ENCODE peak calls at places on chromosomes 3 and 15, in ten cellular contexts. One of them, this sample, is unnamed.
A peak's percentile ranks its signal among the peaks of the same experiment; 100 is the strongest.

GRCh38 chr15:78680416-78681068 is 39.5 kb upstream of the CHRNB4 start:
- DNase-seq in cardiac muscle cell: no peak
- DNase-seq in breast epithelium: no peak
- DNase-seq in spleen: peak; percentile 71
- DNase-seq in heart left ventricle: no peak
- DNase-seq in SJSA1: peak; percentile 30
- DNase-seq in neural progenitor cell: no peak
- DNase-seq in CD4-positive, alpha-beta memory T cell: no peak
- DNase-seq in mesendoderm: no peak
- DNase-seq in thyroid gland: no peak
- DNase-seq in this sample: peak; percentile 10

GRCh38 chr3:38829404-38829803 is 13.4 kb upstream of the SCN10A start:
- DNase-seq in thyroid gland: no peak
- DNase-seq in breast epithelium: no peak
- DNase-seq in CD4-positive, alpha-beta memory T cell: no peak
- DNase-seq in mesendoderm: no peak
- DNase-seq in SJSA1: peak; percentile 70
- DNase-seq in cardiac muscle cell: no peak
- DNase-seq in heart left ventricle: no peak
- DNase-seq in spleen: no peak
- DNase-seq in neural progenitor cell: no peak
- DNase-seq in this sample: no peak

GRCh38 chr3:45890405-45890804 is 4.1 kb downstream of the CCR9 start:
- DNase-seq in spleen: no peak
- DNase-seq in thyroid gland: peak; percentile 81
- DNase-seq in cardiac muscle cell: peak; percentile 60
- DNase-seq in mesendoderm: no peak
- DNase-seq in CD4-positive, alpha-beta memory T cell: no peak
- DNase-seq in heart left ventricle: no peak
- DNase-seq in SJSA1: no peak
- DNase-seq in neural progenitor cell: no peak
- DNase-seq in breast epithelium: no peak
- DNase-seq in this sample: no peak

GRCh38 chr15:78223396-78224023 is 10.9 kb downstream of the ACSBG1 start:
- DNase-seq in heart left ventricle: peak; percentile 42
- DNase-seq in neural progenitor cell: no peak
- DNase-seq in cardiac muscle cell: peak; percentile 51
- DNase-seq in CD4-positive, alpha-beta memory T cell: no peak
- DNase-seq in spleen: peak; percentile 12
- DNase-seq in breast epithelium: no peak
- DNase-seq in mesendoderm: no peak
- DNase-seq in thyroid gland: no peak
- DNase-seq in SJSA1: no peak
- DNase-seq in this sample: no peak

GRCh38 chr15:39786444-39787056 is 3.9 kb upstream of the FSIP1 start:
- DNase-seq in breast epithelium: no peak
- DNase-seq in spleen: no peak
- DNase-seq in SJSA1: no peak
- DNase-seq in neural progenitor cell: peak; percentile 80
- DNase-seq in heart left ventricle: no peak
- DNase-seq in cardiac muscle cell: peak; percentile 61
- DNase-seq in mesendoderm: peak; percentile 83
- DNase-seq in thyroid gland: no peak
- DNase-seq in CD4-positive, alpha-beta memory T cell: peak; percentile 52
- DNase-seq in this sample: peak; percentile 46

GRCh38 chr3:88298189-88298588 is 148.4 kb downstream of the C3orf38 start:
- DNase-seq in heart left ventricle: no peak
- DNase-seq in cardiac muscle cell: no peak
- DNase-seq in thyroid gland: no peak
- DNase-seq in breast epithelium: no peak
- DNase-seq in mesendoderm: no peak
- DNase-seq in SJSA1: no peak
- DNase-seq in neural progenitor cell: no peak
- DNase-seq in CD4-positive, alpha-beta memory T cell: no peak
- DNase-seq in spleen: no peak
- DNase-seq in this sample: no peak

GRCh38 chr3:56115698-56116097 is 352.6 kb downstream of the ERC2 start:
- DNase-seq in mesendoderm: peak; percentile 88
- DNase-seq in CD4-positive, alpha-beta memory T cell: no peak
- DNase-seq in breast epithelium: no peak
- DNase-seq in spleen: no peak
- DNase-seq in SJSA1: no peak
- DNase-seq in thyroid gland: no peak
- DNase-seq in neural progenitor cell: peak; percentile 10
- DNase-seq in cardiac muscle cell: no peak
- DNase-seq in heart left ventricle: no peak
- DNase-seq in this sample: no peak

GRCh38 chr3:97245201-97245910 is 431.0 kb downstream of the EPHA6 start:
- DNase-seq in neural progenitor cell: no peak
- DNase-seq in thyroid gland: no peak
- DNase-seq in CD4-positive, alpha-beta memory T cell: no peak
- DNase-seq in cardiac muscle cell: no peak
- DNase-seq in SJSA1: no peak
- DNase-seq in spleen: no peak
- DNase-seq in breast epithelium: no peak
- DNase-seq in mesendoderm: no peak
- DNase-seq in heart left ventricle: no peak
- DNase-seq in this sample: no peak

GRCh38 chr15:31801152-31801551 is 229.2 kb upstream of the CHRNA7 start:
- DNase-seq in heart left ventricle: peak; percentile 75
- DNase-seq in spleen: no peak
- DNase-seq in cardiac muscle cell: peak; percentile 1
- DNase-seq in SJSA1: peak; percentile 32
- DNase-seq in breast epithelium: no peak
- DNase-seq in thyroid gland: peak; percentile 57
- DNase-seq in CD4-positive, alpha-beta memory T cell: no peak
- DNase-seq in neural progenitor cell: no peak
- DNase-seq in mesendoderm: no peak
- DNase-seq in this sample: no peak

GRCh38 chr15:25224396-25224795 is 214.4 kb downstream of the UBE3A start:
- DNase-seq in cardiac muscle cell: no peak
- DNase-seq in mesendoderm: no peak
- DNase-seq in heart left ventricle: no peak
- DNase-seq in thyroid gland: no peak
- DNase-seq in breast epithelium: no peak
- DNase-seq in SJSA1: no peak
- DNase-seq in spleen: no peak
- DNase-seq in neural progenitor cell: no peak
- DNase-seq in CD4-positive, alpha-beta memory T cell: no peak
- DNase-seq in this sample: no peak

GRCh38 chr3:64417816-64418215 is 192.6 kb upstream of the PRICKLE2 start:
- DNase-seq in CD4-positive, alpha-beta memory T cell: no peak
- DNase-seq in heart left ventricle: no peak
- DNase-seq in spleen: no peak
- DNase-seq in thyroid gland: no peak
- DNase-seq in cardiac muscle cell: no peak
- DNase-seq in mesendoderm: peak; percentile 71
- DNase-seq in SJSA1: no peak
- DNase-seq in breast epithelium: no peak
- DNase-seq in neural progenitor cell: peak; percentile 93
- DNase-seq in this sample: peak; percentile 37

GRCh38 chr15:31352283-31352880 is 25.7 kb downstream of the KLF13 start:
- DNase-seq in breast epithelium: no peak
- DNase-seq in cardiac muscle cell: peak; percentile 37
- DNase-seq in heart left ventricle: peak; percentile 82
- DNase-seq in thyroid gland: peak; percentile 87
- DNase-seq in CD4-positive, alpha-beta memory T cell: no peak
- DNase-seq in mesendoderm: no peak
- DNase-seq in neural progenitor cell: no peak
- DNase-seq in SJSA1: no peak
- DNase-seq in spleen: peak; percentile 84
- DNase-seq in this sample: no peak

GRCh38 chr3:66492672-66493071 is 8.2 kb downstream of the LRIG1 start:
- DNase-seq in neural progenitor cell: no peak
- DNase-seq in SJSA1: no peak
- DNase-seq in breast epithelium: peak; percentile 72
- DNase-seq in CD4-positive, alpha-beta memory T cell: no peak
- DNase-seq in heart left ventricle: no peak
- DNase-seq in thyroid gland: no peak
- DNase-seq in cardiac muscle cell: no peak
- DNase-seq in mesendoderm: no peak
- DNase-seq in spleen: no peak
- DNase-seq in this sample: no peak

GRCh38 chr3:197791120-197792018 is at the start of gene LRCH3:
- DNase-seq in breast epithelium: peak; percentile 72
- DNase-seq in cardiac muscle cell: peak; percentile 92
- DNase-seq in SJSA1: peak; percentile 85
- DNase-seq in spleen: peak; percentile 95
- DNase-seq in CD4-positive, alpha-beta memory T cell: peak; percentile 83
- DNase-seq in mesendoderm: peak; percentile 90
- DNase-seq in heart left ventricle: peak; percentile 93
- DNase-seq in neural progenitor cell: peak; percentile 96
- DNase-seq in thyroid gland: peak; percentile 81
- DNase-seq in this sample: peak; percentile 66

GRCh38 chr3:197787412-197787811 is 3.6 kb upstream of the LRCH3 start:
- DNase-seq in spleen: no peak
- DNase-seq in CD4-positive, alpha-beta memory T cell: no peak
- DNase-seq in breast epithelium: no peak
- DNase-seq in neural progenitor cell: no peak
- DNase-seq in heart left ventricle: no peak
- DNase-seq in mesendoderm: no peak
- DNase-seq in SJSA1: no peak
- DNase-seq in cardiac muscle cell: no peak
- DNase-seq in thyroid gland: no peak
- DNase-seq in this sample: no peak

GRCh38 chr3:197792019-197792647 is 1.1 kb downstream of the LRCH3 start:
- DNase-seq in breast epithelium: no peak
- DNase-seq in cardiac muscle cell: no peak
- DNase-seq in mesendoderm: peak; percentile 14
- DNase-seq in heart left ventricle: no peak
- DNase-seq in spleen: no peak
- DNase-seq in thyroid gland: no peak
- DNase-seq in neural progenitor cell: no peak
- DNase-seq in SJSA1: no peak
- DNase-seq in CD4-positive, alpha-beta memory T cell: no peak
- DNase-seq in this sample: no peak

GRCh38 chr3:197789309-197789708 is 1.7 kb upstream of the LRCH3 start:
- DNase-seq in heart left ventricle: no peak
- DNase-seq in mesendoderm: no peak
- DNase-seq in SJSA1: no peak
- DNase-seq in CD4-positive, alpha-beta memory T cell: no peak
- DNase-seq in cardiac muscle cell: no peak
- DNase-seq in thyroid gland: no peak
- DNase-seq in neural progenitor cell: no peak
- DNase-seq in spleen: no peak
- DNase-seq in breast epithelium: no peak
- DNase-seq in this sample: no peak

DNA sequence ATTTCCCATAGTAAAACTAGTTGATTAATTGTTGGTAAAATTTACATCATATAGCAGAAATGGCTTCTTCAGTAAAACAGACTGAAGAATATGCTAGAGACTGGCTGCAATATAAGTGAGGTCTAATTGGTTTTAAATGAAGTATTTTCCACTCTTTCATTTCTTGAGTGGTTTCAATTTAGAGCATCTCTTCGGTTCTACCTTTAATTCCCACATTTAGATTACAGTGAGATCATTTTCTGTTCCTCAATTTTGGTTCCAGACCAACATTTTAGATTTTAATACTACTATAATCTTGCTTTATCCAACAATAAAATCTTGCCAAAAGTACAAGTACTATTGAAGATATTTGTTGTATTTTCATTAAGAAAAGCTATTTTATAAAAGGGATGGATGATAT is 1.0 kb upstream of the LRCH3 start:
- DNase-seq in SJSA1: no peak
- DNase-seq in mesendoderm: no peak
- DNase-seq in neural progenitor cell: no peak
- DNase-seq in thyroid gland: no peak
- DNase-seq in CD4-positive, alpha-beta memory T cell: no peak
- DNase-seq in cardiac muscle cell: no peak
- DNase-seq in spleen: no peak
- DNase-seq in breast epithelium: no peak
- DNase-seq in heart left ventricle: no peak
- DNase-seq in this sample: no peak
- H3K4me3 ChIP-seq in SJSA1: peak overlapping the region; percentile 96
- H3K4me3 ChIP-seq in mesendoderm: no peak overlapping the region
- H3K4me3 ChIP-seq in neural progenitor cell: no peak overlapping the region
- H3K4me3 ChIP-seq in thyroid gland: no peak overlapping the region
- H3K4me3 ChIP-seq in CD4-positive, alpha-beta memory T cell: no peak overlapping the region
- H3K4me3 ChIP-seq in cardiac muscle cell: no peak overlapping the region
- H3K4me3 ChIP-seq in spleen: no peak overlapping the region
- H3K4me3 ChIP-seq in breast epithelium: no peak overlapping the region
- H3K4me3 ChIP-seq in heart left ventricle: peak overlapping the region; percentile 93
- H3K4me3 ChIP-seq in this sample: no peak overlapping the region

GRCh38 chr3:127015282-127016042 is 32.5 kb downstream of the PLXNA1 start:
- DNase-seq in breast epithelium: no peak
- DNase-seq in spleen: no peak
- DNase-seq in SJSA1: no peak
- DNase-seq in neural progenitor cell: peak; percentile 59
- DNase-seq in CD4-positive, alpha-beta memory T cell: no peak
- DNase-seq in thyroid gland: no peak
- DNase-seq in mesendoderm: peak; percentile 75
- DNase-seq in cardiac muscle cell: no peak
- DNase-seq in heart left ventricle: no peak
- DNase-seq in this sample: peak; percentile 50
- H3K36me3 ChIP-seq in breast epithelium: peaks cover 5% of the 10 kb centered on the region
- H3K36me3 ChIP-seq in spleen: peaks cover 53% of the 10 kb centered on the region
- H3K36me3 ChIP-seq in SJSA1: peaks cover 86% of the 10 kb centered on the region
- H3K36me3 ChIP-seq in neural progenitor cell: no peaks in the 10 kb centered on the region
- H3K36me3 ChIP-seq in CD4-positive, alpha-beta memory T cell: no peaks in the 10 kb centered on the region
- H3K36me3 ChIP-seq in thyroid gland: peaks cover 51% of the 10 kb centered on the region
- H3K36me3 ChIP-seq in mesendoderm: peaks cover 5% of the 10 kb centered on the region
- H3K36me3 ChIP-seq in cardiac muscle cell: peaks cover 30% of the 10 kb centered on the region
- H3K36me3 ChIP-seq in heart left ventricle: peaks cover 23% of the 10 kb centered on the region
- H3K36me3 ChIP-seq in this sample: peaks cover 37% of the 10 kb centered on the region

DNA sequence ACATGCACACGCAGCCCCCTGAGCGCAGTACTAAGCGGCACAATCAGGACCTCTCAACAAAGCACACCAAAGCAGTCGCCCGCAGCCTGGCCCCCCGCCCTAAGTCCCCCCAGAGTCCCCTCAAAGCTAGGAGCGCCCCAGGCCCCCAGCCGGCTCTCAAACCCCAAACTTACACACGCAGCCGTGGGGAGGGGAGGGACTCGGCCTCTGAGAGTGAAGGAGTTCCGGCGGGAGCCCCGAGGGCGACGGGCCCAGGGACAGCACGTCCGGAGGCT is 5.5 kb downstream of the GATA2 start:
- DNase-seq in SJSA1: no peak
- DNase-seq in mesendoderm: no peak
- DNase-seq in spleen: no peak
- DNase-seq in thyroid gland: no peak
- DNase-seq in breast epithelium: no peak
- DNase-seq in heart left ventricle: no peak
- DNase-seq in cardiac muscle cell: no peak
- DNase-seq in CD4-positive, alpha-beta memory T cell: no peak
- DNase-seq in neural progenitor cell: no peak
- DNase-seq in this sample: no peak
- H3K27me3 ChIP-seq in SJSA1: no peaks in the 10 kb centered on the region
- H3K27me3 ChIP-seq in mesendoderm: peaks cover 45% of the 10 kb centered on the region
- H3K27me3 ChIP-seq in spleen: peaks cover 98% of the 10 kb centered on the region
- H3K27me3 ChIP-seq in thyroid gland: peaks cover 55% of the 10 kb centered on the region
- H3K27me3 ChIP-seq in breast epithelium: peaks cover 7% of the 10 kb centered on the region
- H3K27me3 ChIP-seq in heart left ventricle: peaks cover 100% of the 10 kb centered on the region
- H3K27me3 ChIP-seq in cardiac muscle cell: peaks cover 93% of the 10 kb centered on the region
- H3K27me3 ChIP-seq in CD4-positive, alpha-beta memory T cell: peaks cover 80% of the 10 kb centered on the region
- H3K27me3 ChIP-seq in neural progenitor cell: peaks cover 100% of the 10 kb centered on the region
- H3K27me3 ChIP-seq in this sample: no peaks in the 10 kb centered on the region

DNA sequence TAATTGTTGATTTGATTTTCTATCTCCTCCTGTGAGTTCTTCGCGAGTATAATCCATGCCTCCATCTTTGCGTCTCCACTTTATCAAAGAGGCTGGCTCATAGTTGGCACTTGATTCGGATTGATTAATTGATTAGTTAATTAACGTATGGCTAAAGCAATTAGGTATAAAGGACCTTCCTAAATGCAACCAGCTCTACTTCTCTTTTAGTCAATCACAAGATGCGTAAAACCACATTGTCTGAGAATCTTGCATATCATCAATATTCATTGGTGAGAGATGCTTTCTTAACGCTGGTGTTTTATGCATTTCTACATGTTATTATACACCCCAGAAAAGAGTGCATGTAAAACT is 56.4 kb upstream of the NR2F2 start:
- DNase-seq in CD4-positive, alpha-beta memory T cell: no peak
- DNase-seq in cardiac muscle cell: no peak
- DNase-seq in breast epithelium: no peak
- DNase-seq in spleen: no peak
- DNase-seq in SJSA1: no peak
- DNase-seq in mesendoderm: no peak
- DNase-seq in heart left ventricle: no peak
- DNase-seq in neural progenitor cell: no peak
- DNase-seq in thyroid gland: no peak
- DNase-seq in this sample: no peak
- H3K4me3 ChIP-seq in CD4-positive, alpha-beta memory T cell: no peak overlapping the region
- H3K4me3 ChIP-seq in cardiac muscle cell: no peak overlapping the region
- H3K4me3 ChIP-seq in breast epithelium: no peak overlapping the region
- H3K4me3 ChIP-seq in spleen: no peak overlapping the region
- H3K4me3 ChIP-seq in SJSA1: no peak overlapping the region
- H3K4me3 ChIP-seq in mesendoderm: no peak overlapping the region
- H3K4me3 ChIP-seq in heart left ventricle: no peak overlapping the region
- H3K4me3 ChIP-seq in neural progenitor cell: no peak overlapping the region
- H3K4me3 ChIP-seq in thyroid gland: no peak overlapping the region
- H3K4me3 ChIP-seq in this sample: no peak overlapping the region

This sample was measured in HAP-1.